ENCODE peak calls at places on chromosomes 11 and 22, in ten cellular contexts. U is uterus, N is A549, E is spleen, V is stomach, T is IMR-90, H is prostate gland, J is H1, B is HCT116, A is right lobe of liver. D is an unnamed sample.

GRCh38 chr11:114738954-114739353 is 60.6 kb downstream of the NXPE2 start:
- DNase-seq in U (no peak), N (peak; percentile 50), E (no peak), V (peak; percentile 51), T (peak; percentile 49), H (peak; percentile 31), J (peak; percentile 64), B (peak; percentile 22), A (no peak), D (peak; percentile 49)

GRCh38 chr11:17600316-17601205 is 53.5 kb downstream of the OTOG start:
- DNase-seq in U (no peak), N (no peak), E (peak; percentile 61), V (peak; percentile 17), T (no peak), H (no peak), J (no peak), B (no peak), A (no peak), D (no peak)

GRCh38 chr11:91435694-91436375 is 788.8 kb upstream of the FAT3 start:
- DNase-seq in U (no peak), N (peak; percentile 23), E (no peak), V (peak; percentile 27), T (no peak), H (no peak), J (no peak), B (no peak), A (no peak), D (no peak)

GRCh38 chr11:35040221-35040942 is 98.6 kb upstream of the CD44 start:
- DNase-seq in U (no peak), N (peak; percentile 57), E (no peak), V (no peak), T (peak; percentile 69), H (no peak), J (no peak), B (no peak), A (no peak), D (peak; percentile 68)

GRCh38 chr11:69007978-69008381 is 5.1 kb downstream of the MRGPRF start:
- DNase-seq in U (peak; percentile 26), N (peak; percentile 24), E (peak; percentile 43), V (no peak), T (peak; percentile 71), H (no peak), J (no peak), B (no peak), A (peak; percentile 91), D (no peak)

GRCh38 chr11:79285756-79286155 is 155.1 kb downstream of the TENM4 start:
- DNase-seq in U (no peak), N (no peak), E (no peak), V (no peak), T (no peak), H (no peak), J (no peak), B (no peak), A (no peak), D (no peak)

GRCh38 chr22:41181349-41182241 is 23.5 kb upstream of the L3MBTL2 start:
- DNase-seq in U (no peak), N (no peak), E (no peak), V (no peak), T (peak; percentile 66), H (no peak), J (no peak), B (no peak), A (no peak), D (no peak)

GRCh38 chr11:117860139-117860538 is 16.3 kb downstream of the FXYD6 start:
- DNase-seq in U (no peak), N (no peak), E (no peak), V (peak; percentile 22), T (no peak), H (no peak), J (no peak), B (no peak), A (no peak), D (no peak)

GRCh38 chr11:83004855-83005556 is 66.7 kb downstream of the RAB30 start:
- DNase-seq in U (no peak), N (no peak), E (no peak), V (no peak), T (no peak), H (no peak), J (no peak), B (no peak), A (no peak), D (no peak)

GRCh38 chr22:35140879-35141745 is 75.2 kb downstream of the ISX start:
- DNase-seq in U (no peak), N (no peak), E (peak; percentile 50), V (no peak), T (no peak), H (no peak), J (peak; percentile 88), B (no peak), A (no peak), D (no peak)

GRCh38 chr11:128896356-128896755 is 5.2 kb downstream of the KCNJ5 start:
- DNase-seq in U (no peak), N (no peak), E (no peak), V (no peak), T (no peak), H (no peak), J (no peak), B (no peak), A (no peak), D (no peak)

GRCh38 chr11:123034587-123034986 is 27.3 kb downstream of the HSPA8 start:
- DNase-seq in U (no peak), N (no peak), E (no peak), V (no peak), T (no peak), H (no peak), J (no peak), B (no peak), A (no peak), D (no peak)

GRCh38 chr22:23525510-23525909 is 54.6 kb downstream of the IGLL1 start:
- DNase-seq in U (no peak), N (no peak), E (peak; percentile 64), V (no peak), T (no peak), H (no peak), J (no peak), B (no peak), A (no peak), D (no peak)

GRCh38 chr11:120425527-120425926 is 86.0 kb upstream of the GRIK4 start:
- DNase-seq in U (no peak), N (no peak), E (no peak), V (no peak), T (no peak), H (no peak), J (no peak), B (no peak), A (no peak), D (no peak)

GRCh38 chr11:120420572-120420971 is 84.4 kb downstream of the ARHGEF12 start:
- DNase-seq in U (no peak), N (no peak), E (no peak), V (no peak), T (no peak), H (no peak), J (no peak), B (no peak), A (no peak), D (no peak)

GRCh38 chr11:120424185-120424969 is 87.2 kb upstream of the GRIK4 start:
- DNase-seq in U (no peak), N (no peak), E (no peak), V (no peak), T (peak; percentile 25), H (no peak), J (no peak), B (no peak), A (no peak), D (no peak)

GRCh38 chr11:120424970-120425332 is 86.6 kb upstream of the GRIK4 start:
- DNase-seq in U (no peak), N (no peak), E (no peak), V (no peak), T (no peak), H (no peak), J (no peak), B (no peak), A (peak; percentile 64), D (no peak)
- TF ChIP-seq POLR2A in U (no peak), N (no peak), E (no peak), V (no peak), T (no peak), H (no peak), J (no peak), B (no peak), A (no peak), D (no peak)

GRCh38 chr11:111422494-111423249 is 43.6 kb upstream of the POU2AF1 start:
- DNase-seq in U (peak; percentile 58), N (peak; percentile 55), E (peak; percentile 86), V (peak; percentile 79), T (peak; percentile 26), H (peak; percentile 59), J (peak; percentile 87), B (peak; percentile 37), A (no peak), D (peak; percentile 77)
- TF ChIP-seq CTCF in U (peak; percentile 68), N (peak; percentile 59), E (peak; percentile 46), V (peak; percentile 84), T (peak; percentile 82), H (peak; percentile 86), J (peak; percentile 99), B (peak; percentile 94), A (peak; percentile 67), D (peak; percentile 85)

DNA sequence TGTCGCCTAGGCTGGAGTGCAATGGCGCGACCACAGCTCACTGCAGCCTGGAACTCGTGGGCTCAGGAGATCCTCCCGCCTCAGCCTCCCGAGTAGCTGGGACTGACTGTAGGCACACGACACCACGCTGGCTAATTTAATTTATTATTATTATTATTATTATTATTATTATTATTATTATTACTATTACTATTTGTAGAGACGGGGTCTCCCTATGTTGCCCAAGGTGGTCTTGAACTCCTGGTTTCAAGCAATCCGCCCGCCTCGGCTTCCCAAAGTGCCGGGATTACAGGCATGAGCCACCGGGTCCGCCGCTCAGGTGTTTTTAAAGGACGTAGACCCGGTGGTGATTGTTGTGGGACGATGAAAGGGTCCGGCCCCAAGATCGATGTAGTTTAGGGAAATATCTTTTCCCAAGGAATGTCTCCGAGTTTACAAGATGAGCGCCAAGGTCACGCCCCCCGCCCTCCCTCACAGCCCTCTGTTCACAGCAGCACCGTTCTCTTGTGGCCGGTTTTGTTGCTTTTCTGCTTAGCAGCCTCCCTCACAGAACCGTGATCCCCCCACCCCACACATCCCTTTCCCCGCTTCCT is 728 bp upstream of the POGLUT3 start:
- DNase-seq in U (peak; percentile 18), N (no peak), E (no peak), V (no peak), T (no peak), H (no peak), J (peak; percentile 46), B (no peak), A (no peak), D (peak; percentile 20)
- TF ChIP-seq POLR2A in U (no peak), N (no peak), E (no peak), V (no peak), T (no peak), H (no peak), J (no peak), B (no peak), A (no peak), D (no peak)

DNA sequence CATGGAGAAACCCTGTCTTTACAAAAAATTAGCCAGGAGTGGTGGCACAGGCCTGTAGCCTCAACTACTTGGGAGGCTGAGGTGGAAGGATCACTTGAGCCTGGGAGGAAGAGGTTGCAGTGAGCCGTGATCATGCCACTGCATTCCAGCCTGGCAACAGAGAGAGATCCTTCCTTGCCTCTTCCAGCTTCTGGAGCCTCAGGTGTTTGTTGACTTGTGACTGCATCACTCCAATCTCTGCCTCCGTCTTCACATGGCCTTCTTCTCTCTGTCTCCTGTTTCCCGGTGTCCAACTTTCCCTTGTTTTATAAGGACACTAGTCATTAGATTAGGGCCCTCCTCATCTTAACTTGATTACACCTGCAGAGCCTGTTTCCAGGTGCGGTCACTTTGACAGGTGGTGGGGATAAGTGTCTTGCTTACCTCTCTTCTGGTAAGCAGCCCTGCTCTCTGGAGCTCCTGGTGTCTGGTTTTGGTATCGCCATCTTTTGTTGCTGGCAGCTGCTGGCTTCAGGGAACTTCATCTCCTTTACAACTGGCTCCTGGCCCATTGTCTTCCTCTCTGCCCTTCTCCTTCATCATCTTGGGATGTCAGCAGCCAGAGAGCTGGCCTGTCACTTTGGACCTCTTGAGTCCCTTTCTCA is 8.2 kb upstream of the USP2 start:
- DNase-seq in U (no peak), N (no peak), E (no peak), V (no peak), T (no peak), H (no peak), J (peak; percentile 83), B (no peak), A (no peak), D (peak; percentile 26)
- TF ChIP-seq CTCF in U (no peak), N (no peak), E (no peak), V (no peak), T (peak; percentile 27), H (no peak), J (peak; percentile 68), B (peak; percentile 59), A (peak; percentile 24), D (peak; percentile 23)

D was measured in body of pancreas.